ENCODE peak calls at places on chromosomes 16 and 17, in eight cellular contexts. Y, G, M, S, C, O, W and D are unnamed samples.

GRCh38 chr17:60392845-60393702 is 1.1 kb upstream of the USP32 start:
- DNase-seq in G (peak), Y (peak), W (peak), O (peak), M (peak), S (peak), C (no peak), D (peak)

GRCh38 chr16:68444058-68444657 is 4.2 kb downstream of the SMPD3 start:
- DNase-seq in O (peak), S (no peak), W (peak), G (no peak), C (no peak), Y (peak), M (peak), D (no peak)

GRCh38 chr17:63696381-63696961 is 3.5 kb downstream of the LIMD2 start:
- DNase-seq in W (no peak), C (no peak), S (peak), M (no peak), Y (peak), O (peak), G (peak), D (peak)

GRCh38 chr16:10114411-10114810 is 67.8 kb downstream of the GRIN2A start:
- DNase-seq in Y (no peak), S (no peak), C (no peak), M (no peak), W (no peak), O (no peak), G (no peak), D (no peak)

GRCh38 chr17:39828443-39828842 is 35.7 kb downstream of the IKZF3 start:
- DNase-seq in S (no peak), C (no peak), M (no peak), O (no peak), W (no peak), Y (no peak), G (no peak), D (no peak)

GRCh38 chr17:18219016-18219415 is 6.4 kb upstream of the LLGL1 start:
- DNase-seq in G (no peak), S (no peak), W (no peak), C (no peak), Y (no peak), O (no peak), M (no peak), D (no peak)

GRCh38 chr16:82653550-82654511 is 27.1 kb downstream of the CDH13 start:
- DNase-seq in M (no peak), Y (no peak), S (peak), C (peak), G (peak), O (no peak), W (no peak), D (peak)

GRCh38 chr16:23227529-23227928 is 45.0 kb downstream of the SCNN1G start:
- DNase-seq in S (no peak), Y (no peak), W (no peak), C (no peak), M (no peak), G (no peak), O (peak), D (no peak)

GRCh38 chr17:68733241-68734176 is 132.3 kb upstream of the FAM20A start:
- DNase-seq in O (no peak), W (no peak), S (no peak), Y (no peak), M (no peak), C (no peak), G (no peak), D (no peak)

GRCh38 chr17:40451420-40451819 is 8.2 kb downstream of the IGFBP4 start:
- DNase-seq in C (peak), S (no peak), O (no peak), G (no peak), Y (peak), W (no peak), M (no peak), D (no peak)

GRCh38 chr16:10521681-10522274 is 58.6 kb downstream of the EMP2 start:
- DNase-seq in O (peak), C (no peak), M (peak), S (peak), W (peak), Y (peak), G (no peak), D (peak)

GRCh38 chr17:47685556-47686275 is 8.2 kb upstream of the TBKBP1 start:
- DNase-seq in Y (no peak), O (no peak), M (no peak), C (no peak), W (no peak), S (no peak), G (no peak), D (no peak)

GRCh38 chr16:83272201-83272600 is 535.6 kb upstream of the HSBP1 start:
- DNase-seq in Y (no peak), G (no peak), W (no peak), S (no peak), C (no peak), M (no peak), O (no peak), D (no peak)

GRCh38 chr16:74580828-74581227 is 26.1 kb downstream of the GLG1 start:
- DNase-seq in W (no peak), C (no peak), G (no peak), M (no peak), S (no peak), Y (no peak), O (no peak), D (no peak)

GRCh38 chr17:75976175-75976848 is 2.7 kb downstream of the ACOX1 start:
- DNase-seq in M (no peak), Y (no peak), C (no peak), G (no peak), W (no peak), S (no peak), O (no peak), D (no peak)

GRCh38 chr17:10149573-10150399 is 48.6 kb downstream of the GAS7 start:
- DNase-seq in S (no peak), Y (no peak), C (no peak), G (peak), O (peak), W (no peak), M (no peak), D (peak)

GRCh38 chr17:81821603-81822311 is 11.3 kb downstream of the MCRIP1 start:
- DNase-seq in M (peak), O (peak), W (peak), Y (peak), S (no peak), C (no peak), G (no peak), D (no peak)

GRCh38 chr16:48300391-48300856 is 53.1 kb upstream of the ABCC11 start:
- DNase-seq in S (no peak), O (peak), C (peak), Y (no peak), G (no peak), W (no peak), M (peak), D (no peak)

GRCh38 chr17:15361592-15361991 is 20.2 kb upstream of the TEKT3 start:
- DNase-seq in S (no peak), G (no peak), W (no peak), O (no peak), M (no peak), Y (no peak), C (no peak), D (no peak)

GRCh38 chr17:75691371-75692290 is 24.5 kb downstream of the SAP30BP start:
- DNase-seq in S (no peak), Y (no peak), W (no peak), C (no peak), O (no peak), G (no peak), M (peak), D (no peak)

GRCh38 chr16:80125677-80126076 is 415.1 kb upstream of the DYNLRB2 start:
- DNase-seq in C (no peak), M (peak), W (no peak), S (no peak), Y (no peak), O (no peak), G (no peak), D (no peak)

GRCh38 chr17:29107084-29107483 is 64.1 kb downstream of the PIPOX start:
- DNase-seq in C (no peak), O (no peak), W (no peak), G (no peak), Y (no peak), S (no peak), M (peak), D (no peak)

GRCh38 chr17:39027037-39027436 is 59.8 kb upstream of the FBXO47 start:
- DNase-seq in C (no peak), S (no peak), G (peak), O (no peak), Y (peak), W (no peak), M (peak), D (peak)

DNA sequence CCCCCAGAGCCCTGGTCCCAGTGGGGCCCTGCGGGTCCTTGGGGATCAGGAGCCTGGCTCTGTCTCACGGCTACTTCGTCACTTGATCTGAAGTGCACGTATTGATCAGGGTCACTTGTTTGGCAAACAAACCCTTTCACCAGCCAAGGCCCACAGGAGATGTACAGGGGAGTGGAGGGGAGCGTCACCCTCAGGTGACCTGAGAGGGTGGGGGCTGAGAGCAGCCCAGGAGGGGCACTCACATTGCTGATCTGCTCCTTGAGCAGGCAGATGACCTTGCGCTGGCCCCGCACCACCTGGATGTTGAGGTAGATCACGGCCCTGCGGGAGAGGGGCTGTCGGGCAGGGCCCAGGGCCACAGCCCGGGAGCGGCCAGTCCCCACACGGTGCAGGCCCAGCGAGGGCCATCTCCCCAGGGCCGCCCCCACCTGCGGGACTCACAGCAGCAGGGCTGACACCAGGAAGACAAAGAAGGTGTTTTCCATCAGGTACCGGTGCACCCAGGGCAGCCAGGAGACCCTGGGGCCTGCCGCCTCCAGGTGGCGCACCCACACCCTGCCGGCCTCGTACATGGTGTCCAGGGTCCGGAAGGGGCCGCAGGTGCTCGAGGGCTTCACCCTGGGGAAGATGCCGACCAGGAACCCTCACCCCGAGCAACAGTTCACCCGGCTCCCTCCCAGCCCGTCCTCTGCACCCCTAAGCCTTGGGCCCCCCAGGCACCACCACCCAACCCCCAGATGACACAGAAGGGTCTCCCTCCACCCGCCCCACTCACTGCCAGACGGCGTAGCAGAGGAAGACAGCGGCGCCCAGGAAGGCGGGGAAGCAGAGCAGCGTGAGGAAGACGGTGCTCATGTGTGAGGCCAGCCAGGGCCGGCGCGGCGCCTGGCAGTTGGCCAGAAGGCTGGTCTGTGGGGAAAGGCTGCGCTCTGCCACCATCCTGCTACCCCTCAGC is 11.3 kb downstream of the TMC6 start:
- DNase-seq in M (peak), Y (peak), C (no peak), O (no peak), W (no peak), S (no peak), G (peak), D (no peak)
- TF ChIP-seq CTCF in M (peak), Y (peak), C (no peak), O (peak), W (peak), S (peak), G (peak), D (peak)

DNA sequence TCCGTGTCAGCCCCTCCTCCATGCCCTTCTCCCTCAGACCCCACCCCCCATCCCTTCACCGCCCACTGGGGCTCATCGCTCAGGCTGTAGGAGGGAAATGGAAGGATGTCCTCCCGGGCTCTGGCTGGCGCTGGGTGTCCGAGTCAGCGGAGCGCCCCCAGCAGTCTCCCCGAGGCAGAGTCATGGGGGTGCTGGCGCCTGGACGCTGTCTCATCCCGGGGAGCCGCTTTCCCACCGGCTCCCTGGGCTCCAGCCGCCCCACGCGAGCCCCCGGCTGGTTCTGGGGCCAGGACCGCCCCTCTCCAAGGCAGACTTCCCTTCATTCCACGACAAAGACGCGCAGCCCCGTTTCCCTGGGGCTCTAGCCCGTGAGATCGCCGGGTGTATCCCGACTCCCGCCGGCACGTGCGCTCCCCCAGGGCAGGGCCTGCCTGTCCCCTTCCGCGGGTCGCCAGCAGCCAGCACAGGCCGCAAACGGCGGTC is 398 bp upstream of the ANTKMT start:
- DNase-seq in O (peak), Y (peak), M (peak), C (no peak), W (peak), S (peak), G (peak), D (peak)
- TF ChIP-seq CTCF in O (peak), Y (no peak), M (no peak), C (peak), W (no peak), S (peak), G (peak), D (peak)

GRCh38 chr16:81555660-81556059 is 111.1 kb downstream of the CMIP start:
- DNase-seq in C (no peak), M (no peak), Y (no peak), O (no peak), W (no peak), G (no peak), S (no peak), D (no peak)

GRCh38 chr16:81558077-81558443 is 113.5 kb downstream of the CMIP start:
- DNase-seq in G (no peak), W (no peak), O (no peak), S (no peak), M (no peak), Y (no peak), C (no peak), D (no peak)

GRCh38 chr16:81556715-81557284 is 112.2 kb downstream of the CMIP start:
- DNase-seq in O (no peak), S (no peak), M (no peak), W (no peak), C (no peak), G (no peak), Y (no peak), D (no peak)

GRCh38 chr16:81560979-81561657 is 116.5 kb downstream of the CMIP start:
- DNase-seq in G (no peak), O (no peak), S (no peak), W (no peak), C (no peak), Y (no peak), M (no peak), D (no peak)

GRCh38 chr16:81558444-81559175 is 114.0 kb downstream of the CMIP start:
- DNase-seq in G (no peak), M (peak), S (no peak), W (no peak), C (no peak), O (peak), Y (peak), D (no peak)
- TF ChIP-seq CTCF in G (no peak), M (no peak), S (no peak), W (no peak), C (no peak), O (no peak), Y (no peak), D (no peak)

GRCh38 chr17:13135496-13135895 is 117.7 kb upstream of the ELAC2 start:
- DNase-seq in Y (no peak), W (peak), C (no peak), G (no peak), S (no peak), O (no peak), M (no peak), D (no peak)

GRCh38 chr17:13143001-13143400 is 125.2 kb upstream of the ELAC2 start:
- DNase-seq in W (no peak), G (no peak), M (no peak), S (no peak), Y (no peak), O (no peak), C (no peak), D (no peak)

DNA sequence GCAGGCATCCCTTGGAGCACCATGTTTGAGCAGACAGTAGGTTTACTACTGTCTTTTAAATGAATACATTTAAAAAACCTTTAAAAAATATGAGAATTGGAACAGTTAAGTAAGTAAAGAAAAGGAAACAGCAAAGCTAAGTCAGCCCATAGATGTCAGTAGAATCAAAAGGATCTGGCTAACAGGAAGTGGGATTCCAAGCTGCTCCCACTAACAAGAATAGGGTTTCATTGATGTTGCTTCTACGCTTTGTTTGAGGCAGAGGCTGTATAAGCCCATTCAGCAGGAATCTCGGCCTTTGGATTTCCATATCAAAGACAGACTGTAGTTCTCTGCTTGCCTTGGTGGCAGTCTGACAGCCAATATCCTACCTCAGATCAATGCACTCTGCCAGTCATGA is 122.9 kb upstream of the ELAC2 start:
- DNase-seq in M (no peak), C (no peak), W (peak), G (no peak), S (no peak), Y (no peak), O (no peak), D (no peak)
- TF ChIP-seq CTCF in M (no peak), C (peak), W (no peak), G (no peak), S (no peak), Y (no peak), O (no peak), D (no peak)

GRCh38 chr17:78214016-78214705 is at the start of gene BIRC5:
- DNase-seq in S (peak), Y (peak), O (peak), G (peak), C (no peak), W (peak), M (peak), D (peak)
- TF ChIP-seq CTCF in S (no peak), Y (no peak), O (no peak), G (no peak), C (no peak), W (no peak), M (no peak), D (no peak)

GRCh38 chr16:85481738-85482137 is 131.4 kb upstream of the GSE1 start:
- DNase-seq in C (no peak), W (no peak), O (no peak), G (no peak), S (no peak), M (no peak), Y (no peak), D (no peak)

GRCh38 chr16:85477801-85478363 is 135.2 kb upstream of the GSE1 start:
- DNase-seq in C (no peak), W (no peak), M (no peak), Y (no peak), O (no peak), S (no peak), G (no peak), D (no peak)

GRCh38 chr16:85481206-85481605 is 131.9 kb upstream of the GSE1 start:
- DNase-seq in G (no peak), S (no peak), Y (no peak), C (no peak), O (no peak), W (no peak), M (no peak), D (no peak)

GRCh38 chr16:85480727-85481101 is 132.4 kb upstream of the GSE1 start:
- DNase-seq in G (no peak), S (peak), O (no peak), W (no peak), C (no peak), M (no peak), Y (no peak), D (no peak)

DNA sequence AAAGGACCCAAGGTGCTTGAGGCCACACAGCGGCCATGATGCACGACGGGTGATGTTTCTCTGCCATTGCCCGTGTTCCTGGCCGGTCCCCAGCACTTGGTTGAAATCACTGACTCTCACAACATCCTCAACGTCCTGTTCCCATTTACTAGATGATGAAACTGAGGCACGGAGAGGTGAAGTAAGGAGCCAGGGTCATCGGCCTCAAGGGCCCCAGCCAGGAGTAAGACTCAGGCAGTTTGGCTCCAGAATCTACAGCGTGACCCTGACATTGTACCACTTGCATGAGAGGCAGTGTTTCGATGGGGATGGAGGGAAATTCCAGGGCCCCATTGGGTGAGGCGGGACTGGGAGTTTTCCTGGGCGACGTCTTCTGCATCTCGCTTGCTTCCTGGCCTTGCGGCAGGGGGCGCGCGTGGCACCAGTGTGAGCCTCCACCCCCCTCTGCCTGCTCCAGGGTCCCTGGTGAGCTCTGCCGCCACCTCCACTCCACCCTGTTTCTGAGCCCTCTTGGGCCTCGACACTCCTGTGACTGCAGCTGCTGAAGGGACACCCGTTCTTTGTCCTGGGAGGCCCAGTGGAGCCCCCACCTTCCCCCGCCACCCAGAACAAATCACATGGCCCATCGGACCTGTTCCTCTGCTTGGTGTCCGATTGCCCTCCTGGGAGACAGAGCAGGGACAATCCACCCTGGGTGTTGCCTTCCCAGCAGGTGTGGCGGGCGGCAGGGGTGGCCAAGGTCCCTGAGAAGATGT is 133.0 kb upstream of the GSE1 start:
- DNase-seq in O (no peak), C (no peak), G (no peak), W (peak), S (peak), Y (peak), M (peak), D (peak)
- TF ChIP-seq CTCF in O (no peak), C (peak), G (peak), W (peak), S (peak), Y (peak), M (peak), D (peak)

DNA sequence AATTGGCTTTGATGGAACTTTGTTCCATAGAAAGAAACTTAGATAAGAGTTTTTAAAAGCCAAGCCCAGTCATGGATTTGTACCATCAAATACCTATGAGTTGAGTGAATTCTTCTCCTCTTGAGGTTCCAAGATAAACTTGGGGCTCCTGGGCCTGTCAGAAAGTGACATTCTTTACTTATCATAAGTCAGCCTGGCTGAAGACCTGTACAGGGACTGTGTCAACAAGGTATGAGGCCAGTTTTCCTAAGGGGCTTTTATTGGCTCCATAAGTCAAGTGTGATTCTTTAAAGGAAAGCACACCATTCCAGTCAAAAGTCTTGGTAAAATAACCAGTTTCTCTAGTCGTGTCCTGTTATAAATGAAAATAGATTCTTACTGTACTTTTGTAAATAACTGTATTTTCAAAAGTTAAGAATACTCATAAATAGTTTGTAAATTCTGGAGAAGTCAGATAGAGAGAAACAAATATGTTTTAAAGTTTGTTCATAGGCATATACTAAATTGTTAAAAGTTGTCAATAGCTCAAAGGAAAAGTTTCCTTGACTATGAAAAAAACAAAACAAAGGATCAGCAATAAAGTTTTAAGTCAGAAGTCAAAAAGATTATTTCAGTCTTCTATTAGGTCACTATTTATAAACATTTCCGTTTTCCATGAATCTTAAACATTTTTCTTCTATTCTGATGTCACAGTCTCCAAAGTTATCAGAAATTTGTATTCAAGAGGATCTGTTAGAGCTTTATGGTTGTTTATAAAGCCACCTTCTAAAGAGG is 22.5 kb upstream of the MYO1D start:
- DNase-seq in C (no peak), O (no peak), S (no peak), G (no peak), Y (no peak), M (no peak), W (no peak), D (no peak)
- TF ChIP-seq CTCF in C (no peak), O (no peak), S (no peak), G (no peak), Y (no peak), M (no peak), W (no peak), D (no peak)